ENCODE peak calls at places on chromosome 14, in four cellular contexts. One of them, this sample, is unnamed.

GRCh38 chr14:74610199-74610865 is 1.7 kb downstream of the LTBP2 start:
- DNase-seq in transverse colon: no peak
- DNase-seq in AG09309: no peak
- DNase-seq in fibroblast of mammary gland: no peak
- DNase-seq in this sample: no peak

GRCh38 chr14:49642163-49642562 is 7.1 kb upstream of the DNAAF2 start:
- DNase-seq in transverse colon: no peak
- DNase-seq in fibroblast of mammary gland: no peak
- DNase-seq in AG09309: no peak
- DNase-seq in this sample: no peak

GRCh38 chr14:62696969-62697328 is 348.3 kb downstream of the KCNH5 start:
- DNase-seq in fibroblast of mammary gland: no peak
- DNase-seq in AG09309: no peak
- DNase-seq in transverse colon: no peak
- DNase-seq in this sample: no peak

GRCh38 chr14:69242311-69243224 is 17.4 kb upstream of the GALNT16 start:
- DNase-seq in fibroblast of mammary gland: peak
- DNase-seq in transverse colon: peak
- DNase-seq in AG09309: peak
- DNase-seq in this sample: no peak

GRCh38 chr14:25836647-25837046 is 761.2 kb downstream of the NOVA1 start:
- DNase-seq in AG09309: no peak
- DNase-seq in transverse colon: no peak
- DNase-seq in fibroblast of mammary gland: no peak
- DNase-seq in this sample: no peak

GRCh38 chr14:98296895-98297294 is 975.1 kb downstream of the BCL11B start:
- DNase-seq in transverse colon: no peak
- DNase-seq in fibroblast of mammary gland: no peak
- DNase-seq in AG09309: no peak
- DNase-seq in this sample: no peak

GRCh38 chr14:81137316-81137715 is 83.4 kb downstream of the GTF2A1 start:
- DNase-seq in fibroblast of mammary gland: peak
- DNase-seq in AG09309: peak
- DNase-seq in transverse colon: no peak
- DNase-seq in this sample: no peak

GRCh38 chr14:53430870-53431269 is 277.7 kb upstream of the DDHD1 start:
- DNase-seq in fibroblast of mammary gland: no peak
- DNase-seq in AG09309: no peak
- DNase-seq in transverse colon: no peak
- DNase-seq in this sample: no peak

GRCh38 chr14:32620724-32621123 is 291.6 kb downstream of the AKAP6 start:
- DNase-seq in fibroblast of mammary gland: peak
- DNase-seq in transverse colon: no peak
- DNase-seq in AG09309: no peak
- DNase-seq in this sample: no peak

GRCh38 chr14:101005447-101005846 is 101.9 kb upstream of the RTL1 start:
- DNase-seq in AG09309: no peak
- DNase-seq in fibroblast of mammary gland: no peak
- DNase-seq in transverse colon: peak
- DNase-seq in this sample: no peak

GRCh38 chr14:89128616-89129015 is 288.4 kb downstream of the FOXN3 start:
- DNase-seq in fibroblast of mammary gland: no peak
- DNase-seq in AG09309: no peak
- DNase-seq in transverse colon: no peak
- DNase-seq in this sample: no peak

GRCh38 chr14:44606576-44606975 is 99.5 kb upstream of the FSCB start:
- DNase-seq in fibroblast of mammary gland: no peak
- DNase-seq in AG09309: no peak
- DNase-seq in transverse colon: no peak
- DNase-seq in this sample: no peak

GRCh38 chr14:52069617-52070431 is 965 bp upstream of the NID2 start:
- DNase-seq in transverse colon: peak
- DNase-seq in fibroblast of mammary gland: peak
- DNase-seq in AG09309: no peak
- DNase-seq in this sample: no peak

GRCh38 chr14:31505411-31505810 is 17.6 kb upstream of the GPR33 start:
- DNase-seq in transverse colon: no peak
- DNase-seq in AG09309: peak
- DNase-seq in fibroblast of mammary gland: peak
- DNase-seq in this sample: no peak

GRCh38 chr14:54438703-54439102 is 2.5 kb downstream of the CNIH1 start:
- DNase-seq in AG09309: no peak
- DNase-seq in fibroblast of mammary gland: no peak
- DNase-seq in transverse colon: no peak
- DNase-seq in this sample: no peak

GRCh38 chr14:80109055-80109454 is 102.2 kb downstream of the DIO2 start:
- DNase-seq in fibroblast of mammary gland: no peak
- DNase-seq in transverse colon: no peak
- DNase-seq in AG09309: no peak
- DNase-seq in this sample: no peak
- H3K4me3 ChIP-seq in fibroblast of mammary gland: no peak
- H3K4me3 ChIP-seq in transverse colon: no peak
- H3K4me3 ChIP-seq in AG09309: no peak
- H3K4me3 ChIP-seq in this sample: no peak

GRCh38 chr14:39318574-39318973 is 84.9 kb downstream of the MIA2 start:
- DNase-seq in transverse colon: no peak
- DNase-seq in AG09309: no peak
- DNase-seq in fibroblast of mammary gland: peak
- DNase-seq in this sample: no peak
- TF ChIP-seq CTCF in transverse colon: no peak
- TF ChIP-seq CTCF in AG09309: no peak
- TF ChIP-seq CTCF in fibroblast of mammary gland: no peak
- TF ChIP-seq CTCF in this sample: no peak

GRCh38 chr14:95875831-95876768 is 532 bp upstream of the TUNAR start:
- DNase-seq in AG09309: no peak
- DNase-seq in transverse colon: no peak
- DNase-seq in fibroblast of mammary gland: no peak
- DNase-seq in this sample: no peak
- H3K4me3 ChIP-seq in AG09309: no peak
- H3K4me3 ChIP-seq in transverse colon: peak
- H3K4me3 ChIP-seq in fibroblast of mammary gland: no peak
- H3K4me3 ChIP-seq in this sample: no peak

GRCh38 chr14:95979339-95980042 is 59.7 kb upstream of the C14orf132 start:
- DNase-seq in AG09309: no peak
- DNase-seq in fibroblast of mammary gland: no peak
- DNase-seq in transverse colon: no peak
- DNase-seq in this sample: no peak
- TF ChIP-seq CTCF in AG09309: no peak
- TF ChIP-seq CTCF in fibroblast of mammary gland: peak
- TF ChIP-seq CTCF in transverse colon: no peak
- TF ChIP-seq CTCF in this sample: no peak